ENCODE peak calls at places on chromosome 4, in ten cellular contexts. K, A, V, O, W, R, H, G, P and T are unnamed samples.
A peak's percentile ranks its signal among the peaks of the same experiment; 100 is the strongest.

GRCh38 chr4:19038231-19038630 is 1016.7 kb upstream of the LCORL start:
- DNase-seq in V (no peak), A (no peak), G (no peak), P (no peak), O (no peak), K (no peak), H (no peak), W (no peak), R (no peak), T (no peak)

GRCh38 chr4:102815981-102816380 is 11.4 kb downstream of the UBE2D3 start:
- DNase-seq in O (no peak), V (no peak), A (peak; percentile 86), G (no peak), R (peak; percentile 66), H (no peak), K (no peak), P (peak; percentile 53), W (no peak), T (no peak)

GRCh38 chr4:86926428-86927086 is 8.3 kb upstream of the AFF1 start:
- DNase-seq in R (no peak), A (no peak), V (no peak), W (no peak), G (no peak), P (no peak), K (no peak), H (no peak), O (no peak), T (no peak)

GRCh38 chr4:4670869-4671268 is 129.0 kb upstream of the STX18 start:
- DNase-seq in A (no peak), R (peak; percentile 29), O (no peak), V (no peak), G (no peak), P (no peak), H (no peak), K (no peak), W (no peak), T (no peak)

GRCh38 chr4:20203508-20203907 is 48.2 kb upstream of the SLIT2 start:
- DNase-seq in G (no peak), P (peak; percentile 88), K (no peak), W (no peak), O (no peak), A (peak; percentile 79), R (no peak), H (no peak), V (no peak), T (no peak)

GRCh38 chr4:126691797-126692196 is 941.0 kb upstream of the INTU start:
- DNase-seq in O (no peak), H (no peak), R (no peak), G (no peak), A (no peak), P (no peak), K (no peak), V (no peak), W (no peak), T (no peak)

GRCh38 chr4:30724217-30724616 is 4.0 kb downstream of the PCDH7 start:
- DNase-seq in O (no peak), H (no peak), W (no peak), G (no peak), P (no peak), A (no peak), K (no peak), V (no peak), R (no peak), T (no peak)

GRCh38 chr4:93183589-93183988 is 645.0 kb upstream of the ATOH1 start:
- DNase-seq in R (no peak), A (peak; percentile 25), H (no peak), W (no peak), O (no peak), V (no peak), G (no peak), P (no peak), K (no peak), T (no peak)

GRCh38 chr4:10346023-10346422 is 111.2 kb downstream of the ZNF518B start:
- DNase-seq in P (no peak), G (no peak), K (no peak), O (no peak), A (no peak), H (no peak), V (no peak), W (no peak), R (no peak), T (no peak)

GRCh38 chr4:3232871-3233271 is 16.1 kb upstream of the MSANTD1 start:
- DNase-seq in G (no peak), A (no peak), P (no peak), R (no peak), W (no peak), V (no peak), O (no peak), H (no peak), K (no peak), T (no peak)

GRCh38 chr4:121070696-121071639 is 1.4 kb downstream of the NDNF start:
- DNase-seq in O (no peak), P (no peak), K (peak; percentile 49), R (no peak), G (no peak), V (peak; percentile 78), W (peak; percentile 54), H (peak; percentile 40), A (no peak), T (peak; percentile 16)
- TF ChIP-seq CTCF in O (no peak), P (peak; percentile 45), K (peak; percentile 50), R (no peak), G (no peak), V (peak; percentile 55), W (peak; percentile 15), H (peak; percentile 50), A (peak; percentile 39), T (no peak)

DNA sequence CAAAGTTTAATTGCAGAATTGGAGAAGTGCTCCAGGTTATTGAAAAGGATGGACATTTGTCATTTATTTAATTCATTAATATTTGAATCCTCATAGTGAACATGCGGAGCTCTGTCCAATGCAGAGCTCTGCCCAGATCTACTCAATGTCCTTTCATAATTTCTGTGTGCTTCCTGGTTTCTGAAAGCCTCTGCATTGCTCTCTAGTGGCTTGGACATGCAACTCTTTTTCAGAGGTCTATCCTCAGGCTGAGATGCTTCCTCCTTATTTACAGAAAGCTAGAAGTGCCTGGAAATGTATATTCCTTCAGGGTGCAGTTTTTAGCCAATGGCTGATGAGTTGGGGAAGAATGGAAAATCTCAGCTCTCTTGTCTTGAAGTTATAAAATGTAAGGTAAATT is 786.1 kb upstream of the AADAT start:
- DNase-seq in O (no peak), G (no peak), R (peak; percentile 8), V (no peak), H (no peak), W (no peak), A (no peak), P (no peak), K (no peak), T (no peak)
- TF ChIP-seq CTCF in O (peak; percentile 8), G (no peak), R (no peak), V (no peak), H (no peak), W (no peak), A (no peak), P (no peak), K (peak; percentile 25), T (no peak)

GRCh38 chr4:156638925-156639605 is 332.5 kb downstream of the PDGFC start:
- DNase-seq in K (no peak), P (no peak), O (no peak), H (no peak), A (peak; percentile 82), G (no peak), V (no peak), W (no peak), R (no peak), T (no peak)

GRCh38 chr4:156634612-156635011 is 337.0 kb downstream of the PDGFC start:
- DNase-seq in P (no peak), O (no peak), R (no peak), K (no peak), A (peak; percentile 66), G (no peak), V (no peak), W (no peak), H (no peak), T (no peak)

GRCh38 chr4:156635046-156635445 is 336.6 kb downstream of the PDGFC start:
- DNase-seq in V (no peak), H (no peak), K (no peak), W (no peak), A (peak; percentile 37), O (no peak), R (no peak), P (no peak), G (no peak), T (no peak)

GRCh38 chr4:156636398-156636797 is 335.2 kb downstream of the PDGFC start:
- DNase-seq in V (peak; percentile 71), P (no peak), K (no peak), R (no peak), O (no peak), W (no peak), H (no peak), G (no peak), A (no peak), T (no peak)

DNA sequence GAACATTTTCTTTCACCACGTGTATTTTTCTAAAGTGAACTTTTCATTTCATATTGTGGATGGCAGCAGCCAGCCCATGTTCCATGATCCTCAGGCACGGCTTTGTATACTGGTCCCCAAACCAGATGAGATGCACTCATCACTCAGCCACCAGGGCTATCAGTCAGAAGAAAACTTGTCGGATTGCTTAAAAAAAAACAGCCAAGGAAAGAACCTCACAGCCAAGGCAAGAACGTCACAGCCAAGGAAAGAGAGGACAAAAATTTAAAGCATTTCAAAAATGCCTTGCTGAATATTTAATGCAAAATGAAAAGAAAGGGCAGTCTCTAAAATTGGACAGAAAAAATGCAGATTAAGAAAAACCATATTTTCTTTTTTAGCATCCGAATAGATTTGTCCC is 333.3 kb downstream of the PDGFC start:
- DNase-seq in W (no peak), O (no peak), K (no peak), R (no peak), P (no peak), H (no peak), G (no peak), A (peak; percentile 57), V (no peak), T (no peak)
- TF ChIP-seq CTCF in W (no peak), O (no peak), K (no peak), R (no peak), P (no peak), H (no peak), G (no peak), A (no peak), V (no peak), T (no peak)

GRCh38 chr4:55512077-55512476 is 34.6 kb downstream of the CLOCK start:
- DNase-seq in W (no peak), K (no peak), H (no peak), A (no peak), R (no peak), G (no peak), O (no peak), V (no peak), P (no peak), T (no peak)
- TF ChIP-seq CTCF in W (no peak), K (no peak), H (no peak), A (no peak), R (no peak), G (no peak), O (no peak), V (no peak), P (no peak), T (no peak)

DNA sequence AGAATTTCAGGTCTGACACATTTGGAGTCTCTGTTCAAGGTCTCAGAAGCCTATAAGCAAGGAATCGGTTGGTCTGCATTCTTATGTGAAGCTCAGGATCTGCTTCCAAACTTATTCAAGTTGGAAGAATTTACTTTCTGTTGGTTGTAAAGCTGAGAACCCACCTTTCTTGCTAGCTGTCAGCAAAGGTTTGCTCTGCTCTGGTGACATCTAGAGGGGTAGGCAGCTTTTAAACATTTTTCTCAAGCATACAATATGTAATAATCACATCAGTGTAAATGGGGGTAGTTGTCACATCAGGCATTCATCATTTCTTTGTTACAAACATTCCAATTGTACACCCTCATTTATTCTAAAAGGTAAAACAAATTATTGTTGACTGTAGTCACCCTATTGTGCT is 935.2 kb downstream of the TRAM1L1 start:
- DNase-seq in G (no peak), V (no peak), R (no peak), A (no peak), H (no peak), K (no peak), O (no peak), W (no peak), P (no peak), T (no peak)
- TF ChIP-seq CTCF in G (no peak), V (no peak), R (no peak), A (no peak), H (no peak), K (no peak), O (no peak), W (no peak), P (no peak), T (no peak)